ENCODE peak calls at places on chromosomes 1 and 21, in six cellular contexts. E is hypothalamus; U is stimulated activated effector memory CD8-positive, alpha-beta T cell treated with anti-CD3 and anti-CD28 coated beads, Interleukin-12 subunit alpha, Interleukin-12 subunit beta, amount 100 ng/mL, for 72 hours; D is iris pigment epithelial cell; A is glomerular endothelial cell; V is NCI-H748 treated with DMSO at 0.1 percent for 48 hours. T is an unnamed sample.

GRCh38 chr1:151838491-151839412 is 868 bp downstream of the C2CD4D start:
- DNase-seq in D (no peak), E (no peak), U (no peak), V (no peak), A (no peak), T (no peak)

GRCh38 chr1:211632117-211632807 is 43.2 kb downstream of the NEK2 start:
- DNase-seq in V (no peak), E (no peak), D (no peak), U (no peak), A (no peak), T (no peak)

GRCh38 chr21:18743523-18743922 is 339.9 kb upstream of the TMPRSS15 start:
- DNase-seq in U (no peak), D (no peak), A (no peak), E (no peak), V (no peak), T (no peak)

GRCh38 chr1:11990303-11991032 is 10.2 kb downstream of the MFN2 start:
- DNase-seq in V (no peak), U (no peak), E (no peak), D (peak), A (no peak), T (no peak)

GRCh38 chr1:87989346-87989745 is 660.7 kb downstream of the LMO4 start:
- DNase-seq in U (no peak), A (no peak), E (no peak), V (no peak), D (no peak), T (no peak)

GRCh38 chr1:95948023-95948422 is 714.0 kb downstream of the RWDD3 start:
- DNase-seq in U (no peak), A (no peak), V (no peak), E (no peak), D (no peak), T (no peak)

GRCh38 chr1:22026924-22027289 is 25.4 kb downstream of the CELA3A start:
- DNase-seq in U (no peak), V (no peak), E (no peak), A (no peak), D (no peak), T (no peak)

GRCh38 chr1:24070821-24071393 is 41.0 kb downstream of the MYOM3 start:
- DNase-seq in D (peak), E (peak), U (peak), A (peak), V (peak), T (peak)

GRCh38 chr21:25906554-25906953 is 171.8 kb downstream of the GABPA start:
- DNase-seq in D (no peak), E (no peak), A (no peak), V (no peak), U (no peak), T (no peak)

GRCh38 chr1:115648717-115649691 is 7.2 kb downstream of the VANGL1 start:
- DNase-seq in U (no peak), A (no peak), V (no peak), D (peak), E (no peak), T (no peak)

GRCh38 chr1:156126701-156127534 is 12.4 kb downstream of the LMNA start:
- DNase-seq in E (no peak), U (peak), D (peak), A (no peak), V (no peak), T (peak)

GRCh38 chr1:21839337-21840037 is 27.4 kb downstream of the LDLRAD2 start:
- DNase-seq in E (no peak), A (no peak), V (no peak), U (no peak), D (no peak), T (no peak)

GRCh38 chr1:168372307-168372706 is 91.6 kb downstream of the TBX19 start:
- DNase-seq in U (no peak), A (no peak), E (no peak), V (no peak), D (no peak), T (no peak)

GRCh38 chr1:193786996-193787546 is 600.7 kb upstream of the B3GALT2 start:
- DNase-seq in A (no peak), V (no peak), U (no peak), D (no peak), E (no peak), T (no peak)

GRCh38 chr1:35111106-35111505 is 31.9 kb downstream of the ZMYM1 start:
- DNase-seq in D (peak), E (no peak), A (no peak), U (no peak), V (no peak), T (no peak)

GRCh38 chr1:44283524-44284173 is 70.4 kb downstream of the DMAP1 start:
- DNase-seq in U (no peak), E (no peak), D (no peak), A (no peak), V (peak), T (no peak)

GRCh38 chr1:21919520-21919919 is 17.6 kb downstream of the HSPG2 start:
- DNase-seq in V (no peak), U (no peak), E (no peak), A (no peak), D (peak), T (no peak)

GRCh38 chr1:164588388-164589341 is 29.7 kb downstream of the PBX1 start:
- DNase-seq in E (peak), V (no peak), A (no peak), D (peak), U (no peak), T (no peak)

GRCh38 chr1:69413129-69413528 is 154.6 kb upstream of the LRRC7 start:
- DNase-seq in U (no peak), V (no peak), E (no peak), A (no peak), D (no peak), T (no peak)

GRCh38 chr1:234544094-234544579 is 65.2 kb upstream of the TARBP1 start:
- DNase-seq in U (no peak), A (peak), V (peak), D (peak), E (no peak), T (peak)

GRCh38 chr1:56453016-56453721 is 126.2 kb downstream of the PLPP3 start:
- DNase-seq in A (no peak), V (no peak), E (no peak), U (no peak), D (no peak), T (no peak)

GRCh38 chr1:39082140-39082799 is 56.1 kb downstream of the NDUFS5 start:
- DNase-seq in D (no peak), U (no peak), A (no peak), V (no peak), E (no peak), T (no peak)

GRCh38 chr1:27570823-27571222 is 33.1 kb downstream of the AHDC1 start:
- DNase-seq in A (no peak), E (no peak), D (no peak), V (no peak), U (no peak), T (no peak)

GRCh38 chr1:185091480-185091879 is 46.1 kb downstream of the RNF2 start:
- DNase-seq in V (no peak), E (no peak), A (no peak), U (no peak), D (no peak), T (no peak)